ENCODE peak calls at places on chromosomes 2 and 18, in six cellular contexts. T, N, R, P, A and V are unnamed samples.

GRCh38 chr2:147173186-147173575 is 671.6 kb upstream of the ACVR2A start:
- DNase-seq in A (no peak), N (peak), T (no peak), P (no peak), R (no peak), V (no peak)

GRCh38 chr18:46416706-46417638 is 240.0 kb downstream of the LOXHD1 start:
- DNase-seq in T (no peak), R (no peak), N (peak), P (no peak), A (no peak), V (no peak)

GRCh38 chr2:70897203-70897976 is 38.3 kb upstream of the ATP6V1B1 start:
- DNase-seq in P (no peak), R (no peak), T (no peak), A (no peak), N (no peak), V (no peak)

GRCh38 chr18:30486856-30487255 is 555.7 kb downstream of the DSC3 start:
- DNase-seq in N (peak), T (no peak), A (no peak), P (no peak), R (no peak), V (no peak)

GRCh38 chr2:28423856-28424605 is 31.4 kb downstream of the FOSL2 start:
- DNase-seq in N (no peak), P (no peak), A (no peak), R (no peak), T (no peak), V (no peak)

GRCh38 chr2:42843131-42843530 is 50.7 kb upstream of the HAAO start:
- DNase-seq in N (no peak), P (no peak), T (no peak), R (no peak), A (no peak), V (no peak)

GRCh38 chr18:63207154-63207790 is 112.3 kb downstream of the BCL2 start:
- DNase-seq in A (no peak), T (no peak), P (no peak), R (no peak), N (no peak), V (no peak)

GRCh38 chr2:40436093-40436475 is 15.8 kb downstream of the SLC8A1 start:
- DNase-seq in R (no peak), T (no peak), P (no peak), N (no peak), A (no peak), V (no peak)

GRCh38 chr2:23687214-23687613 is 239.7 kb downstream of the ATAD2B start:
- DNase-seq in A (no peak), R (no peak), N (no peak), T (no peak), P (no peak), V (no peak)

GRCh38 chr18:80171190-80171872 is 62.3 kb downstream of the ADNP2 start:
- DNase-seq in N (peak), A (peak), T (peak), R (peak), P (no peak), V (no peak)

GRCh38 chr2:129070663-129071062 is 752.0 kb upstream of the HS6ST1 start:
- DNase-seq in P (no peak), A (no peak), N (no peak), R (no peak), T (no peak), V (no peak)

GRCh38 chr2:176002684-176003225 is 688 bp upstream of the LNPK start:
- DNase-seq in N (peak), P (no peak), R (peak), A (peak), T (no peak), V (peak)

GRCh38 chr2:205808493-205809121 is 126.3 kb downstream of the NRP2 start:
- DNase-seq in T (no peak), A (no peak), N (no peak), R (no peak), P (no peak), V (no peak)

GRCh38 chr2:38076250-38076709 is 329 bp upstream of the CYP1B1 start:
- DNase-seq in T (peak), P (no peak), N (peak), R (peak), A (no peak), V (no peak)

GRCh38 chr2:11684894-11685460 is 15.0 kb upstream of the NTSR2 start:
- DNase-seq in P (no peak), T (no peak), R (no peak), A (no peak), N (no peak), V (no peak)

GRCh38 chr2:236568068-236568921 is 1.3 kb upstream of the ACKR3 start:
- DNase-seq in T (peak), P (no peak), R (peak), A (peak), N (no peak), V (peak)

GRCh38 chr18:13811993-13812392 is 12.0 kb upstream of the MC5R start:
- DNase-seq in P (no peak), R (no peak), N (no peak), A (no peak), T (no peak), V (no peak)

GRCh38 chr18:34224423-34225217 is at the start of gene NOL4:
- DNase-seq in N (peak), R (peak), P (peak), T (peak), A (no peak), V (peak)